ENCODE peak calls at places on chromosomes 13 and 19, in seven cellular contexts. C, E, Z, X, T, V and B are unnamed samples.

GRCh38 chr13:40528881-40529280 is 137.6 kb downstream of the FOXO1 start:
- DNase-seq in C (no peak), E (no peak), Z (peak), X (no peak), T (no peak), V (no peak), B (no peak)

GRCh38 chr19:10835089-10835753 is 791 bp downstream of the TMED1 start:
- DNase-seq in C (no peak), E (peak), Z (no peak), X (no peak), T (no peak), V (no peak), B (no peak)

GRCh38 chr13:50646070-50646469 is 197.4 kb downstream of the DLEU7 start:
- DNase-seq in C (no peak), E (no peak), Z (no peak), X (no peak), T (no peak), V (no peak), B (no peak)

GRCh38 chr19:37718357-37718756 is 1.2 kb downstream of the ZNF607 start:
- DNase-seq in C (no peak), E (no peak), Z (peak), X (no peak), T (no peak), V (peak), B (no peak)

GRCh38 chr19:53903055-53903680 is 5.9 kb upstream of the CACNG7 start:
- DNase-seq in C (no peak), E (peak), Z (peak), X (peak), T (no peak), V (no peak), B (no peak)

GRCh38 chr13:50990540-50991506 is 81.2 kb downstream of the RNASEH2B start:
- DNase-seq in C (peak), E (no peak), Z (peak), X (no peak), T (peak), V (peak), B (no peak)

GRCh38 chr19:45166723-45167252 is 6.0 kb upstream of the NKPD1 start:
- DNase-seq in C (no peak), E (no peak), Z (no peak), X (no peak), T (no peak), V (no peak), B (no peak)

GRCh38 chr13:29886446-29886845 is 36.0 kb upstream of the UBL3 start:
- DNase-seq in C (no peak), E (no peak), Z (no peak), X (no peak), T (no peak), V (no peak), B (no peak)

GRCh38 chr13:35531551-35531950 is 55.1 kb upstream of the MAB21L1 start:
- DNase-seq in C (peak), E (no peak), Z (no peak), X (no peak), T (no peak), V (peak), B (no peak)

GRCh38 chr13:105033999-105034398 is 1501.5 kb downstream of the EFNB2 start:
- DNase-seq in C (no peak), E (no peak), Z (no peak), X (no peak), T (no peak), V (no peak), B (no peak)

GRCh38 chr13:36965767-36966166 is 33.4 kb downstream of the ALG5 start:
- DNase-seq in C (no peak), E (peak), Z (peak), X (no peak), T (no peak), V (no peak), B (no peak)

GRCh38 chr13:65789815-65790214 is 1440.3 kb downstream of the PCDH9 start:
- DNase-seq in C (no peak), E (no peak), Z (peak), X (no peak), T (no peak), V (no peak), B (no peak)

GRCh38 chr13:111122056-111122455 is 6.9 kb downstream of the ARHGEF7 start:
- DNase-seq in C (peak), E (no peak), Z (no peak), X (no peak), T (peak), V (peak), B (no peak)

GRCh38 chr19:35030257-35031071 is at the start of gene SCN1B:
- DNase-seq in C (peak), E (peak), Z (peak), X (peak), T (peak), V (peak), B (peak)

GRCh38 chr19:45637890-45638667 is 1.1 kb downstream of the EML2 start:
- DNase-seq in C (no peak), E (peak), Z (peak), X (no peak), T (no peak), V (no peak), B (no peak)

GRCh38 chr19:17075860-17076538 is 422 bp downstream of the MYO9B start:
- DNase-seq in C (no peak), E (peak), Z (peak), X (no peak), T (peak), V (peak), B (peak)

GRCh38 chr13:106796280-106797047 is 228.5 kb upstream of the ARGLU1 start:
- DNase-seq in C (peak), E (no peak), Z (peak), X (no peak), T (peak), V (peak), B (no peak)

GRCh38 chr13:101085551-101085950 is 330.8 kb downstream of the NALCN start:
- DNase-seq in C (no peak), E (no peak), Z (no peak), X (no peak), T (no peak), V (no peak), B (no peak)

GRCh38 chr19:34662919-34663318 is 14.0 kb downstream of the SCGB2B2 start:
- DNase-seq in C (peak), E (no peak), Z (no peak), X (no peak), T (peak), V (peak), B (no peak)

GRCh38 chr13:46062190-46062589 is 9.6 kb upstream of the ZC3H13 start:
- DNase-seq in C (no peak), E (no peak), Z (peak), X (no peak), T (no peak), V (no peak), B (no peak)

GRCh38 chr13:98507060-98507797 is 69.7 kb downstream of the STK24 start:
- DNase-seq in C (peak), E (no peak), Z (peak), X (no peak), T (peak), V (peak), B (peak)

GRCh38 chr19:39428309-39429112 is 7.2 kb downstream of the RPS16 start:
- DNase-seq in C (no peak), E (no peak), Z (peak), X (no peak), T (no peak), V (no peak), B (no peak)

GRCh38 chr13:111344471-111345191 is 24.2 kb downstream of the TEX29 start:
- DNase-seq in C (peak), E (peak), Z (peak), X (peak), T (peak), V (peak), B (peak)

GRCh38 chr19:33394006-33394722 is 20.7 kb downstream of the CEBPG start:
- DNase-seq in C (no peak), E (no peak), Z (peak), X (no peak), T (no peak), V (no peak), B (no peak)